ENCODE peak calls at places on chromosomes 5 and 9, in eight cellular contexts. Z is stomach, U is H1, S is K562, C is transverse colon, I is upper lobe of left lung, H is suprapubic skin, B is HepG2. F is an unnamed sample.

GRCh38 chr9:99029083-99029482 is 75.8 kb upstream of the TGFBR1 start:
- DNase-seq in Z (no peak), U (no peak), S (no peak), C (no peak), I (no peak), H (no peak), B (no peak), F (no peak)

GRCh38 chr9:211036-211435 is 3.6 kb upstream of the DOCK8 start:
- DNase-seq in Z (no peak), U (no peak), S (no peak), C (no peak), I (no peak), H (no peak), B (no peak), F (no peak)

GRCh38 chr5:71982717-71983395 is 124.4 kb upstream of the MAP1B start:
- DNase-seq in Z (no peak), U (no peak), S (no peak), C (no peak), I (no peak), H (no peak), B (no peak), F (no peak)

GRCh38 chr5:88256872-88257271 is 11.8 kb downstream of the TMEM161B start:
- DNase-seq in Z (no peak), U (peak), S (no peak), C (no peak), I (no peak), H (no peak), B (peak), F (no peak)

GRCh38 chr5:5360363-5360762 is 62.1 kb upstream of the ICE1 start:
- DNase-seq in Z (no peak), U (no peak), S (no peak), C (no peak), I (no peak), H (no peak), B (no peak), F (no peak)

GRCh38 chr5:140261403-140262171 is 41.3 kb downstream of the PFDN1 start:
- DNase-seq in Z (peak), U (no peak), S (peak), C (peak), I (no peak), H (no peak), B (peak), F (peak)

GRCh38 chr5:174547814-174548213 is 176.6 kb upstream of the MSX2 start:
- DNase-seq in Z (no peak), U (no peak), S (no peak), C (no peak), I (no peak), H (no peak), B (no peak), F (no peak)

GRCh38 chr5:79448336-79448735 is 65.6 kb downstream of the HOMER1 start:
- DNase-seq in Z (no peak), U (no peak), S (no peak), C (no peak), I (no peak), H (no peak), B (no peak), F (no peak)

GRCh38 chr9:121772600-121773285 is 121.3 kb downstream of the DAB2IP start:
- DNase-seq in Z (peak), U (no peak), S (no peak), C (no peak), I (peak), H (no peak), B (no peak), F (peak)

GRCh38 chr9:12889402-12890106 is 114.7 kb downstream of the LURAP1L start:
- DNase-seq in Z (no peak), U (no peak), S (no peak), C (no peak), I (no peak), H (no peak), B (no peak), F (no peak)

GRCh38 chr5:63928451-63928850 is 33.8 kb downstream of the HTR1A start:
- DNase-seq in Z (no peak), U (no peak), S (no peak), C (no peak), I (no peak), H (no peak), B (no peak), F (no peak)

GRCh38 chr9:70987986-70988385 is 133.4 kb downstream of the TRPM3 start:
- DNase-seq in Z (no peak), U (no peak), S (no peak), C (no peak), I (no peak), H (no peak), B (no peak), F (no peak)

GRCh38 chr9:97848582-97849237 is 4.3 kb upstream of the FOXE1 start:
- DNase-seq in Z (no peak), U (no peak), S (no peak), C (no peak), I (peak), H (no peak), B (no peak), F (no peak)

GRCh38 chr5:9818340-9818845 is 188.2 kb upstream of the TAS2R1 start:
- DNase-seq in Z (no peak), U (no peak), S (no peak), C (no peak), I (no peak), H (no peak), B (no peak), F (no peak)

GRCh38 chr5:167643616-167644015 is 647.8 kb upstream of the WWC1 start:
- DNase-seq in Z (no peak), U (no peak), S (no peak), C (no peak), I (no peak), H (no peak), B (no peak), F (no peak)

GRCh38 chr5:52783226-52783959 is 4.3 kb upstream of the ITGA1 start:
- DNase-seq in Z (no peak), U (no peak), S (no peak), C (peak), I (no peak), H (no peak), B (no peak), F (no peak)

GRCh38 chr5:35436441-35437057 is 181.1 kb upstream of the SPEF2 start:
- DNase-seq in Z (no peak), U (no peak), S (peak), C (no peak), I (no peak), H (no peak), B (peak), F (no peak)

GRCh38 chr9:36407122-36407723 is 7.2 kb upstream of the RNF38 start:
- DNase-seq in Z (peak), U (peak), S (peak), C (peak), I (no peak), H (no peak), B (peak), F (peak)

GRCh38 chr5:139664273-139664693 is 16.1 kb downstream of the CXXC5 start:
- DNase-seq in Z (no peak), U (no peak), S (no peak), C (no peak), I (peak), H (no peak), B (no peak), F (peak)

GRCh38 chr5:75734913-75735789 is 17.9 kb upstream of the POC5 start:
- DNase-seq in Z (peak), U (peak), S (peak), C (peak), I (no peak), H (no peak), B (peak), F (no peak)

GRCh38 chr9:135748676-135749075 is 46.7 kb downstream of the KCNT1 start:
- DNase-seq in Z (no peak), U (no peak), S (no peak), C (no peak), I (peak), H (no peak), B (no peak), F (no peak)

GRCh38 chr5:105952875-105953274 is 1717.9 kb downstream of the EFNA5 start:
- DNase-seq in Z (no peak), U (no peak), S (no peak), C (no peak), I (no peak), H (no peak), B (no peak), F (no peak)

GRCh38 chr5:59151162-59151889 is 568.5 kb downstream of the RAB3C start:
- DNase-seq in Z (no peak), U (no peak), S (no peak), C (no peak), I (no peak), H (no peak), B (no peak), F (no peak)

GRCh38 chr5:62790348-62790747 is 211.7 kb downstream of the LRRC70 start:
- DNase-seq in Z (no peak), U (no peak), S (no peak), C (no peak), I (no peak), H (no peak), B (peak), F (no peak)
- TF ChIP-seq EP300 in Z (no peak), U (no peak), S (no peak), C (no peak), I (no peak), H (no peak), B (no peak), F (no peak)

DNA sequence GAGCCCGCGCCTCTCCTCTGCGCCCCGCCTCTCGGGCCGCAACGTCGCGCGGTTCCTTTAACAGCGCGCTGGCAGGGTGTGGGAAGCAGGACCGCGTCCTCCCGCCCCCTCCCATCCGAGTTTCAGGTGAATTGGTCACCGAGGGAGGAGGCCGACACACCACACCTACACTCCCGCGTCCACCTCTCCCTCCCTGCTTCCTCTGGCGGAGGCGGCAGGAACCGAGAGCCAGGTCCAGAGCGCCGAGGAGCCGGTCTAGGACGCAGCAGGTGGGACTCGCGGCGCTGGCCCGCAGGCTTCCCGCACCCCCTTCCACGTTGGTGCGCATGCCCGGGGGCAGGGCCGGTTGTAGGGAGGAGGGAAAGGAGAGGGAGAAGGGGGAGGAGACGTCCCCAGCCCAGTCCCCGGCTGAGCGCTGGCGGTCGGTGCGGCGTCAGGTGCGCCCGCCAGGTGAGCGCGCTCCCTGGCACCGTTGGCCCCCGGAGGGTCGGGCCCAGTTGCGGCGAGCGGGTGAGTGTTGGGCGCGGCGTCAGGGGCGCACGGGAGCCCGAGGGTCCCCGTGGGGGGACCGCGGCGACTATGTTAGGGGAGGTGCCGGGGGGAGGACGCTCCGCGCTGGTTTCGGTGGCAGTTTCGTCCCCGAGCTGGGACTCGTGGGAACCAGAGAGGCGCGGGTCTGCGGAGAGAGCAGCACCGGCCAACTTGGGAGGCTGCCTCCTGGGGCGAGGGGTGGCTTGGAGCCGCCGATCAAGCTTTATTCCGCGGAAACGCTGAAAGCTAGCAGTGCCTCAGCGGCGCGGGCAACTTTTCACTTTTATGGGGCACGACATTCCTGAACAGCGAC is at the start of gene OCLN:
- DNase-seq in Z (peak), U (peak), S (peak), C (peak), I (peak), H (peak), B (peak), F (no peak)
- TF ChIP-seq POLR2AphosphoS5 in Z (peak), U (peak), S (no peak), C (peak), I (peak), H (no peak), B (peak), F (no peak)

DNA sequence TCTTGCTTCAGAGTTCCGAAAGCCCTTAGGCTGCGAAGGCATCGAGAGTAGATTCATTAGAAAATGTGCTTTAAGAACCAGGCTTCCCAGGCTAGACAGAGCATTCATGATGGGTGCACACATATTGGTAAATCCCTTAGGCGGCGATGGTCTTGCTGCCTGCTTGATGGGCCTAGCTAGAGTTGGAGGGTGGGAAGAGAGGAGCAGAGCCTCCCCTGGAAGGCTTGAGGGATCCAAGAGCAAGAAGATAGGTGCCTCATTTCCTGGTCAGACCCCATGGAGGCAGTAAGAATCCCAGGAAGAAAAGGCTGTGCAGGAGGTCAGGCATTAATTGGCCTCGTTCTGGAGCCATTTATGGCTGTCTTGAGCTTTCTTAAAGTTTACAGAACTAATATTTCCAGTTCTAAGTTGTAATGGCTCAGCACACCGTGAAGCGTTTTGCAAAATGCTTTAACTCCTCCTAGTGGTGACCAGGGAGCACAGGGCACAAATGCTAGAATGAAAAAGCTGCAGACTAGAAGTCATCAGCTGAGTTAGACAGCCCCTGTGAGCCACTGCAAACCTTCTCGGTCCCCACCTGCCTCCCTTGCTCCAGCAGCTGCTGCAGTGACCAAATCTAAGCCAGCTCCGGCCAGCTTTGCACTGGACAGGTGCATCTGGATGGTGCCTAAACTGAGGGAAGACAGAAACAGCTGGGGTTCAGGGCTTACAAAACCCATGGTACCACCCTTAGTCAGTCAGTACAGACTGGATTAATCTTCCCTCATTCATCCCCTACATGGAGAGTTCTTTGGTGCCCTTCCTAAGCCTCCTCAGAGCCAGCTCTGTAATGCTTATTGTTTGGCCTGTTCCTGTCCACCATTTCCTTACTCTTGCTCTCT is 14.7 kb downstream of the SLC45A2 start:
- DNase-seq in Z (no peak), U (no peak), S (no peak), C (no peak), I (no peak), H (no peak), B (peak), F (no peak)
- TF ChIP-seq EP300 in Z (no peak), U (no peak), S (no peak), C (no peak), I (no peak), H (no peak), B (no peak), F (no peak)

GRCh38 chr9:133129001-133129799 is 8.2 kb upstream of the RALGDS start:
- DNase-seq in Z (no peak), U (no peak), S (no peak), C (peak), I (peak), H (peak), B (no peak), F (no peak)

GRCh38 chr9:133131506-133131905 is 10.5 kb upstream of the RALGDS start:
- DNase-seq in Z (no peak), U (no peak), S (no peak), C (no peak), I (no peak), H (no peak), B (no peak), F (no peak)

GRCh38 chr9:133132174-133132573 is 11.1 kb upstream of the RALGDS start:
- DNase-seq in Z (no peak), U (no peak), S (no peak), C (no peak), I (no peak), H (no peak), B (no peak), F (no peak)

GRCh38 chr9:133128152-133128551 is 7.1 kb upstream of the RALGDS start:
- DNase-seq in Z (no peak), U (no peak), S (no peak), C (no peak), I (peak), H (no peak), B (no peak), F (no peak)

DNA sequence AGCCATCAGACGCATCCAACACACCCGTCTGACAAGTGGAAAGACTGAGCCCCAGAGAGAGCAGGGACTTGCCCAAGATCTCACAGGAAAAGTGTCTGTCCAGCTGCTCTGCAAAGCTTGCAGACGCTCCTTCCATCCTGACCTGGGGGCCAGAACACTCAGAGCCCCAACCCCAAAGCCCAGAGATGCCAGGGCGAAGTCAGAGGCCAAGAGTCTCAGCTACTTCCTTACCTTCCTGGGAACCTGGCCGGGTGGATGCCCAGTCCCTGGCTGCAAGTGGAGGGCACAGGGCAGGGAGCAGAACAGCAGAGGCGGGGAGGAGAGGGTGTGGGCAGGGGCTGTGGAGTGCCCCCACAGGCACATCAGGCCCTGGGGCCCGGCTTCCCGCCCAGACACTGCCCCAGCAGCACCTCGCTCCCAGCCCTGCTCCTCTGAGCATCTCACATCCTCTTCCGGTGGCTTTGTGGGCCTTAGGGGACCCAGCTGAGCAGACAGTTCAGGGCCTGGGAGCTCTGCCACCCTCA is 9.7 kb upstream of the RALGDS start:
- DNase-seq in Z (no peak), U (no peak), S (no peak), C (peak), I (peak), H (no peak), B (no peak), F (no peak)
- TF ChIP-seq POLR2AphosphoS5 in Z (no peak), U (no peak), S (no peak), C (no peak), I (no peak), H (no peak), B (no peak), F (no peak)

DNA sequence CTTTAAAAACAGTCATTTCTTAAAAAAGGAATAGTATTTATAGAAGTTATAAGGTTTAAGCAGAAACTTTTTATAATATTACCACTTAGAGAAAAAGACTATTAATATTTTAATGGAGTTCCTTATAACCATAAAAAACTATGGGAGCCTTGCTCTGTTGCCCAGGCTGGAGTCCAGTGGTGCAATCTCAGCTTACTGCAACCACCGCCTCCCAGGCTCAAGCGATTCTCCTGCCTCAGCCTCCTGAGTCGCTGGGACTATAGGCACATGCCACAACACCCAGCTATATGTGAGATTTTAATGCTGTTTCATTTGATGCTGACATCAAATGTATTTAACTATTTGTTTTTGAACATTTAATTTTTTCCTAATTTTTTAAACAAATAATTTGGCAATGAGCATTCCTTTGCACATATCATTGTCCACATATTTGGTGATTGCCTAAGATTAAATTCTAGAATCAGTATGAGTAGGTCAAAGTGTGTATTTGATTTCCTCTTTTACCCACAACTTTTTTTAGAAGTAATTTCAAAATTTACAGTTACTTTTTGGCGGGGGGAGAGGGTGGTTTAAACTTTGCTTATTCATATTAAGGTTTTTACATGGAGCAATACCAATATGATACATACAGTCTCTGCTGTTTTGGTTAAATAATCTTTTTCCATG is 235.4 kb downstream of the ARHGEF28 start:
- DNase-seq in Z (no peak), U (no peak), S (no peak), C (no peak), I (no peak), H (no peak), B (peak), F (no peak)
- TF ChIP-seq EP300 in Z (no peak), U (no peak), S (no peak), C (no peak), I (no peak), H (no peak), B (peak), F (no peak)

GRCh38 chr9:131309526-131310276 is 20.2 kb downstream of the PLPP7 start:
- DNase-seq in Z (no peak), U (no peak), S (no peak), C (no peak), I (no peak), H (peak), B (no peak), F (no peak)
- TF ChIP-seq POLR2AphosphoS5 in Z (no peak), U (no peak), S (no peak), C (no peak), I (no peak), H (no peak), B (no peak), F (no peak)

GRCh38 chr5:3598725-3599282 is 3.2 kb downstream of the IRX1 start:
- DNase-seq in Z (no peak), U (peak), S (no peak), C (no peak), I (no peak), H (no peak), B (no peak), F (no peak)
- TF ChIP-seq EP300 in Z (no peak), U (no peak), S (no peak), C (no peak), I (no peak), H (no peak), B (no peak), F (no peak)